ENCODE peak calls at places on chromosomes 11 and 22, in five cellular contexts. X, E, K, F and O are unnamed samples.

GRCh38 chr11:114058026-114058706 is 1.3 kb upstream of the ZBTB16 start:
- DNase-seq in X (no peak), E (no peak), K (no peak), F (no peak), O (no peak)

GRCh38 chr22:19878461-19879247 is 24.0 kb upstream of the GNB1L start:
- DNase-seq in X (peak; percentile 26), E (no peak), K (no peak), F (no peak), O (no peak)

GRCh38 chr11:19345848-19346681 is 105.3 kb upstream of the E2F8 start:
- DNase-seq in X (no peak), E (peak; percentile 19), K (no peak), F (no peak), O (no peak)

GRCh38 chr22:27405672-27406388 is 395.7 kb downstream of the MN1 start:
- DNase-seq in X (peak; percentile 45), E (peak; percentile 62), K (peak; percentile 16), F (no peak), O (peak; percentile 18)

GRCh38 chr22:41862530-41863266 is 29.8 kb downstream of the SREBF2 start:
- DNase-seq in X (peak; percentile 25), E (no peak), K (no peak), F (peak; percentile 89), O (no peak)

GRCh38 chr11:45457649-45458048 is 171.5 kb upstream of the SYT13 start:
- DNase-seq in X (peak; percentile 79), E (no peak), K (no peak), F (no peak), O (no peak)

GRCh38 chr11:35006389-35007128 is 90.1 kb downstream of the PDHX start:
- DNase-seq in X (peak; percentile 37), E (no peak), K (no peak), F (peak; percentile 95), O (no peak)

GRCh38 chr11:75858613-75859012 is 43.6 kb downstream of the UVRAG start:
- DNase-seq in X (peak; percentile 61), E (no peak), K (no peak), F (no peak), O (no peak)

GRCh38 chr11:96306600-96306932 is 36.4 kb downstream of the MAML2 start:
- DNase-seq in X (no peak), E (no peak), K (no peak), F (no peak), O (peak; percentile 12)

GRCh38 chr22:18110194-18110943 is at the start of gene TUBA8:
- DNase-seq in X (peak; percentile 16), E (no peak), K (no peak), F (no peak), O (no peak)

GRCh38 chr11:82978422-82979099 is 77.0 kb downstream of the DDIAS start:
- DNase-seq in X (peak; percentile 90), E (no peak), K (peak; percentile 30), F (peak; percentile 56), O (no peak)

GRCh38 chr22:38139901-38140300 is 29.4 kb upstream of the BAIAP2L2 start:
- DNase-seq in X (no peak), E (no peak), K (no peak), F (no peak), O (no peak)

GRCh38 chr11:112794321-112794720 is 166.9 kb upstream of the NCAM1 start:
- DNase-seq in X (no peak), E (no peak), K (no peak), F (no peak), O (no peak)

GRCh38 chr11:117930668-117931330 is 1.6 kb upstream of the TMPRSS13 start:
- DNase-seq in X (no peak), E (no peak), K (no peak), F (no peak), O (no peak)

GRCh38 chr22:31883989-31884388 is 60.3 kb upstream of the YWHAH start:
- DNase-seq in X (no peak), E (no peak), K (no peak), F (no peak), O (no peak)

GRCh38 chr11:125514336-125515101 is 18.5 kb upstream of the FEZ1 start:
- DNase-seq in X (peak; percentile 46), E (no peak), K (no peak), F (peak; percentile 92), O (no peak)

GRCh38 chr22:37092997-37093396 is 16.5 kb downstream of the TMPRSS6 start:
- DNase-seq in X (no peak), E (no peak), K (no peak), F (no peak), O (no peak)

GRCh38 chr22:28345304-28345703 is 334.3 kb downstream of the TTC28 start:
- DNase-seq in X (no peak), E (no peak), K (no peak), F (no peak), O (no peak)

GRCh38 chr11:117679464-117679863 is 117.6 kb downstream of the DSCAML1 start:
- DNase-seq in X (no peak), E (no peak), K (no peak), F (no peak), O (no peak)

GRCh38 chr22:48918585-48919186 is 909.0 kb downstream of the BRD1 start:
- DNase-seq in X (no peak), E (no peak), K (peak; percentile 65), F (no peak), O (no peak)

GRCh38 chr11:100837294-100837693 is 150.2 kb downstream of the ARHGAP42 start:
- DNase-seq in X (no peak), E (no peak), K (no peak), F (no peak), O (no peak)

GRCh38 chr11:130485983-130486970 is 37.8 kb downstream of the ADAMTS15 start:
- DNase-seq in X (no peak), E (no peak), K (no peak), F (no peak), O (no peak)

GRCh38 chr22:23216331-23217170 is 36.2 kb downstream of the BCR start:
- DNase-seq in X (no peak), E (peak; percentile 53), K (peak; percentile 92), F (no peak), O (no peak)

GRCh38 chr11:90874281-90874680 is 651.4 kb upstream of the CHORDC1 start:
- DNase-seq in X (no peak), E (no peak), K (no peak), F (no peak), O (no peak)

GRCh38 chr11:116078101-116078561 is 573.9 kb upstream of the CADM1 start:
- DNase-seq in X (peak; percentile 20), E (peak; percentile 14), K (peak; percentile 15), F (no peak), O (no peak)

GRCh38 chr11:72848846-72849466 is 34.7 kb downstream of the ATG16L2 start:
- DNase-seq in X (peak; percentile 60), E (peak; percentile 60), K (peak; percentile 29), F (no peak), O (no peak)

GRCh38 chr11:46381046-46381835 is at the start of gene MDK:
- DNase-seq in X (no peak), E (peak; percentile 90), K (peak; percentile 49), F (no peak), O (no peak)

GRCh38 chr11:85918910-85919794 is 64.0 kb downstream of the CCDC83 start:
- DNase-seq in X (no peak), E (no peak), K (peak; percentile 73), F (no peak), O (no peak)

GRCh38 chr22:43293259-43293658 is 49.9 kb downstream of the SCUBE1 start:
- DNase-seq in X (no peak), E (peak; percentile 46), K (no peak), F (no peak), O (no peak)

GRCh38 chr22:49519117-49519737 is 308.4 kb downstream of the BRD1 start:
- DNase-seq in X (no peak), E (no peak), K (no peak), F (no peak), O (no peak)

DNA sequence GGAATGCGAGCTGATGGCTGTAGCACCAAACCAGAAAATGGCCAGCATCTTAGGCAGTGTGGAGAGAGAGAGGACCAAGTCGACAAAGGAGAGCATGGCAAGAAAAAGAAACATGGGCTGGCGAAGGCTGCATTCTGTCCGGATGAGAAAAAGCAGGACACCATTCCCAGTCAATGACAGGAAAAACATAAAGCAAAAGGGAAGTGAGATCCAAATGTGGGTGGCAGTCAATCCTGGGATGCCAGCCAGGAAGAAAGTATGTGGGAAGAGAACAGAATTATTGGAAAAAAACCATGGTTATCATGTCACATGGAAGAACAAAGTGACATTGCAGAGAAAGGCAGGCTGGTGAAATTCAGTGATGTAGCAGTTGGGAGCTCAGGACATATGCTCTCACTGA is 36.9 kb upstream of the OR56A1 start:
- DNase-seq in X (no peak), E (no peak), K (no peak), F (no peak), O (no peak)
- TF ChIP-seq CEBPB in X (no peak), E (no peak), K (no peak), F (no peak), O (no peak)

GRCh38 chr11:43366597-43367121 is 7.9 kb downstream of the TTC17 start:
- DNase-seq in X (peak; percentile 84), E (peak; percentile 39), K (no peak), F (no peak), O (no peak)
- H3K9ac ChIP-seq in X (no peak overlapping the region), E (peak overlapping the region; percentile 21), K (no peak overlapping the region), F (no peak overlapping the region), O (no peak overlapping the region)

GRCh38 chr11:105933666-105934065 is 88.4 kb downstream of the MSANTD4 start:
- DNase-seq in X (no peak), E (no peak), K (no peak), F (no peak), O (no peak)
- TF ChIP-seq CEBPB in X (no peak), E (no peak), K (no peak), F (no peak), O (no peak)

GRCh38 chr22:35349368-35349703 is 31.6 kb upstream of the HMOX1 start:
- DNase-seq in X (no peak), E (no peak), K (no peak), F (no peak), O (no peak)

GRCh38 chr22:35350539-35351503 is 30.1 kb upstream of the HMOX1 start:
- DNase-seq in X (peak; percentile 89), E (peak; percentile 87), K (peak; percentile 79), F (peak; percentile 58), O (peak; percentile 81)

GRCh38 chr22:35348703-35349102 is 32.2 kb upstream of the HMOX1 start:
- DNase-seq in X (no peak), E (no peak), K (no peak), F (no peak), O (no peak)

GRCh38 chr22:35348026-35348590 is 32.8 kb upstream of the HMOX1 start:
- DNase-seq in X (no peak), E (no peak), K (no peak), F (no peak), O (no peak)

DNA sequence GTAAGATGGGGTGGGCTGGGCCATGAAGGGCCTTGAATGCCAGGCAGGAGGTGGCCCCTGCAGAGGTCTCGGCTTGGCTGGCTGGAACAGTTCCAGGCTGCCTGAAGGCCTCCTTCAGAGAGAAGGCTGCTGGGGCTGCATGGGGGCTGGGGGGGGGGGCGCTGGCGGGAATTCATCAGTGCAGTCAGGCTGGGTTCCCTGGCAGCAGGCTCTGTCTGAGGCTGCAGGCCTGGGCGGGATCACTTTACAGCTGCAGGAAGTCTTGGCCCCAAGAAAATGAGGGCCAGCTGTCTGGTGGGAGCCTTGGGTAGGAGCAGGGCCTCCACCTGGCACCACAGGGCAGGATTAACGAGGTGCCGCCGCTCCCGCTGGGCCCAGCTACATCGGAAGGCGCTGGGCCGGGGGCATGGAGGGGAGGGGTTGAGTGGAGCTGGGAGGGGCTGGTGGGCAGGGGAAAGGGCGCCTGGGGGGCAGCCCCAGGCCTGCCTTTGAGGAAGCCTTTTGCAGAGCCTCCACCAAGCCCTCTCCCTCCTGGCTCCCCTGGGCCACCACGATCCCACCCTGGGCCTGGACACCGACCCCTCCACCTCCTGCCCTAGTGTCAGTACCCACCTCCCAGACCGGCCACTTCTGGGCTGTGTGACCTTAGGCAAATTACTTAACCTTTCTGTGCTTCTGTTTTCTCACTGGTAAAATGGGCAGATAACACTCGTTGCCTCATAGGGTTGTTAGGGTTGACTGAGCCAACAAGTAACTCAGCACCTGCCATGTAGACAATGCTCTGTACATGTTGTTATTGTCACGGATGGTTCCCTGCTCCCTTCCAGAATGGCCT is 31.0 kb upstream of the HMOX1 start:
- DNase-seq in X (peak; percentile 37), E (no peak), K (no peak), F (no peak), O (no peak)
- H3K9ac ChIP-seq in X (peak overlapping the region; percentile 38), E (no peak overlapping the region), K (peak overlapping the region; percentile 70), F (peak overlapping the region; percentile 12), O (peak overlapping the region; percentile 48)